ENCODE peak calls at places on chromosomes 16 and 17, in four cellular contexts. U is SK-N-SH, N is H1, D is K562. O is an unnamed sample.
A peak's percentile ranks its signal among the peaks of the same experiment; 100 is the strongest.

GRCh38 chr16:364091-364490 is 6.2 kb downstream of the MRPL28 start:
- DNase-seq in U (peak; percentile 57), D (no peak), N (no peak), O (no peak)

GRCh38 chr17:46878055-46878454 is 26.7 kb downstream of the WNT9B start:
- DNase-seq in D (no peak), N (no peak), U (no peak), O (no peak)

GRCh38 chr17:30203471-30203981 is 32.0 kb downstream of the SLC6A4 start:
- DNase-seq in D (peak; percentile 67), N (peak; percentile 56), U (peak; percentile 1), O (peak; percentile 49)

GRCh38 chr17:63478814-63479494 is 2.1 kb downstream of the ACE start:
- DNase-seq in U (peak; percentile 94), D (peak; percentile 92), N (peak; percentile 91), O (peak; percentile 92)

GRCh38 chr17:47404006-47404405 is 80.3 kb downstream of the EFCAB13 start:
- DNase-seq in U (no peak), D (no peak), N (no peak), O (no peak)

GRCh38 chr17:81535480-81536298 is 7.5 kb downstream of the FSCN2 start:
- DNase-seq in N (no peak), D (no peak), U (no peak), O (no peak)

GRCh38 chr17:29618272-29619065 is 4.2 kb downstream of the CORO6 start:
- DNase-seq in N (no peak), U (no peak), D (no peak), O (no peak)

GRCh38 chr16:61237804-61238485 is 798.3 kb downstream of the CDH8 start:
- DNase-seq in N (no peak), D (no peak), U (no peak), O (no peak)

GRCh38 chr17:62597920-62598319 is 29.6 kb upstream of the MRC2 start:
- DNase-seq in D (no peak), U (no peak), N (no peak), O (no peak)

GRCh38 chr17:28317965-28318758 is 838 bp upstream of the TMEM97 start:
- DNase-seq in D (peak; percentile 61), U (peak; percentile 71), N (peak; percentile 72), O (peak; percentile 44)

GRCh38 chr16:59121411-59121810 is 387.3 kb upstream of the GOT2 start:
- DNase-seq in U (no peak), D (no peak), N (no peak), O (no peak)

GRCh38 chr17:29068828-29069227 is 25.9 kb downstream of the PIPOX start:
- DNase-seq in D (no peak), N (no peak), U (no peak), O (no peak)

GRCh38 chr17:43914451-43914850 is 7.1 kb upstream of the MPP2 start:
- DNase-seq in N (no peak), U (no peak), D (no peak), O (no peak)

GRCh38 chr17:28041844-28042656 is 427 bp upstream of the NLK start:
- DNase-seq in N (peak; percentile 53), D (no peak), U (no peak), O (no peak)

GRCh38 chr16:83701494-83701893 is 106.3 kb upstream of the HSBP1 start:
- DNase-seq in D (peak; percentile 63), N (peak; percentile 92), U (no peak), O (peak; percentile 86)

GRCh38 chr17:81285179-81285878 is 9.8 kb downstream of the SLC38A10 start:
- DNase-seq in U (no peak), D (peak; percentile 78), N (no peak), O (no peak)

GRCh38 chr17:74435775-74436359 is 4.0 kb downstream of the GPRC5C start:
- DNase-seq in U (no peak), D (no peak), N (no peak), O (no peak)

GRCh38 chr16:1159973-1160772 is 7.3 kb downstream of the CACNA1H start:
- DNase-seq in U (peak; percentile 62), D (peak; percentile 34), N (no peak), O (peak; percentile 42)

GRCh38 chr17:82767041-82767754 is 15.3 kb downstream of the TBCD start:
- DNase-seq in N (peak; percentile 87), D (peak; percentile 59), U (peak; percentile 76), O (peak; percentile 79)

GRCh38 chr16:49857423-49858181 is 1.7 kb upstream of the ZNF423 start:
- DNase-seq in D (peak; percentile 74), N (peak; percentile 89), U (peak; percentile 86), O (peak; percentile 85)

GRCh38 chr17:58056476-58056875 is 26.7 kb upstream of the DYNLL2 start:
- DNase-seq in D (no peak), N (no peak), U (no peak), O (no peak)

GRCh38 chr16:56348168-56349085 is 76.9 kb downstream of the AMFR start:
- DNase-seq in U (no peak), D (no peak), N (no peak), O (no peak)

GRCh38 chr16:10150906-10151305 is 31.3 kb downstream of the GRIN2A start:
- DNase-seq in D (no peak), N (no peak), U (no peak), O (no peak)

GRCh38 chr16:11191665-11192064 is 64.3 kb downstream of the SOCS1 start:
- DNase-seq in U (no peak), N (no peak), D (no peak), O (no peak)

GRCh38 chr16:85618509-85618908 is 5.4 kb downstream of the GSE1 start:
- DNase-seq in U (no peak), N (no peak), D (no peak), O (no peak)

GRCh38 chr17:81667754-81668153 is 1.2 kb downstream of the CCDC137 start:
- DNase-seq in D (peak; percentile 80), N (no peak), U (peak; percentile 55), O (peak; percentile 68)

GRCh38 chr17:16269658-16270057 is 52.6 kb downstream of the PIGL start:
- DNase-seq in D (no peak), U (no peak), N (no peak), O (no peak)

GRCh38 chr16:56617212-56618085 is 8.1 kb upstream of the MT1E start:
- DNase-seq in D (no peak), U (no peak), N (peak; percentile 70), O (peak; percentile 66)

GRCh38 chr17:48278755-48279491 is 151.1 kb downstream of the SKAP1 start:
- DNase-seq in D (no peak), U (no peak), N (no peak), O (no peak)

GRCh38 chr17:63309021-63309420 is 137.1 kb downstream of the CYB561 start:
- DNase-seq in D (no peak), N (no peak), U (no peak), O (no peak)

GRCh38 chr17:34300652-34301390 is 15.3 kb downstream of the CCL11 start:
- DNase-seq in D (no peak), U (no peak), N (no peak), O (no peak)

DNA sequence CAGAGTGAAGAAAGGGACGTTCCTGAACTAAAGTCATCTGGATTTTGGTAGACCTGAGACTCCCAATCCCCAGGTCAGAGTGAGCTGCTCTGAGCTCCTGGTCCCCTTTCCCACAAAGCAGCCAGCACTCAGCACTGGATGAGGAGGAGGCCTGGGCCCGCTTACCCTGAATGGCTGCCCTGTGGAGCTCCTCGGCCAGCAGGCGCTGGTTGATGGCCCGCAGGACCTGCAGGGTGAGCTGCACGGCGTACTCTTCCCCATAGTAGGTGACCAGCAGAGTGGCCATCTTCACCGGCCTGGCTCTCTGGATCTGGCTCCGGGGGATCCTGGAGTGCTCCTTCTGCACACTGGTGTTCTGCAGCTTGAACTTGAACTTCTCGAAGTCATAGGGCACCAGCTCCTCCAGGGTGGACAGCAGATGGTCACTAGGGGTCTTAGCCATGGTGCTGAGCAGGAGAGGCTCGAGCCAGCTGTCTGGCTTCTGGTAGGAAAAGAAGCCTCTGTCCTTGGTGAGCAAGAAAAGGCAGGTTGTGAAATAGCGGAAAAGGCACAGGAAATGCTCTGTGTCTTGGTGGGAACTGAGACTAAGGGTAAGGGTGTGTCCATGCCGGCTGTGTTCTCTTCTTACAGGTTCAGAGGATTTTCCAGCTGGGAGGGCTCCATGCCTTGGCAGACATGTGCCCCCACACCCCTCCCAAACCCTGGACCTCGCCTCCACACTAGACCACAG is at the start of gene MEFV:
- DNase-seq in N (no peak), D (no peak), U (no peak), O (no peak)
- TF ChIP-seq TEAD4 in N (no peak), D (no peak), U (no peak), O (no peak)

GRCh38 chr17:4720787-4721186 is 10.4 kb downstream of the ARRB2 start:
- DNase-seq in D (no peak), U (no peak), N (no peak), O (no peak)
- TF ChIP-seq TEAD4 in D (no peak), U (no peak), N (no peak), O (no peak)

GRCh38 chr16:57618306-57619132 is 9.9 kb upstream of the ADGRG1 start:
- DNase-seq in D (no peak), N (peak; percentile 19), U (no peak), O (peak; percentile 6)
- TF ChIP-seq TEAD4 in D (no peak), N (no peak), U (no peak), O (no peak)

GRCh38 chr16:3904875-3905274 is 24.4 kb upstream of the CREBBP start:
- DNase-seq in D (no peak), U (no peak), N (no peak), O (no peak)
- TF ChIP-seq TEAD4 in D (no peak), U (no peak), N (no peak), O (no peak)

GRCh38 chr17:42361781-42362186 is 26.5 kb downstream of the STAT3 start:
- DNase-seq in D (no peak), U (no peak), N (no peak), O (no peak)
- TF ChIP-seq TEAD4 in D (no peak), U (no peak), N (no peak), O (no peak)

GRCh38 chr16:87308826-87309225 is 8.4 kb downstream of the C16orf95 start:
- DNase-seq in U (no peak), N (no peak), D (no peak), O (no peak)
- TF ChIP-seq TEAD4 in U (no peak), N (no peak), D (no peak), O (no peak)

GRCh38 chr17:79214459-79214858 is 139.8 kb downstream of the ENGASE start:
- DNase-seq in D (no peak), N (no peak), U (peak; percentile 92), O (no peak)
- TF ChIP-seq TEAD4 in D (no peak), N (no peak), U (no peak), O (no peak)

DNA sequence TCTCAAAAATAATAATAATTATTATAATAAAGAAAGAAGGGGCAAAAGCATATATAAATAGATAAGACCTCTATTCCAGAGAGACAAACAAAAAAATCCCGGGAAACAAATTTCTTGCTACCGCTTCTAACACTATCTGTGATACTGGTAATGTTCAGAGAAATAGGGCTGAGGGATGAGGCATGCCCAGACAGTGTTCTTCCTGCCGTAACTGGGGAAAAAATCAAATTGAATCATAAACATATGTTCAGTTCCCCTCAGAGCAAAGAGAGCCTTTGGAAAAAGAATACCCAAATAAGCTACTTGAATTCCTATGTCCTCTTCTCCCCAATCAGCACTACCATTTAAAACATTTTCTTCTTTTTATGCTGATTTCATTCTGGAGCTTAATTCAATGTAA is 688.0 kb downstream of the KCNJ2 start:
- DNase-seq in D (no peak), N (no peak), U (no peak), O (no peak)
- TF ChIP-seq TEAD4 in D (no peak), N (no peak), U (no peak), O (no peak)

DNA sequence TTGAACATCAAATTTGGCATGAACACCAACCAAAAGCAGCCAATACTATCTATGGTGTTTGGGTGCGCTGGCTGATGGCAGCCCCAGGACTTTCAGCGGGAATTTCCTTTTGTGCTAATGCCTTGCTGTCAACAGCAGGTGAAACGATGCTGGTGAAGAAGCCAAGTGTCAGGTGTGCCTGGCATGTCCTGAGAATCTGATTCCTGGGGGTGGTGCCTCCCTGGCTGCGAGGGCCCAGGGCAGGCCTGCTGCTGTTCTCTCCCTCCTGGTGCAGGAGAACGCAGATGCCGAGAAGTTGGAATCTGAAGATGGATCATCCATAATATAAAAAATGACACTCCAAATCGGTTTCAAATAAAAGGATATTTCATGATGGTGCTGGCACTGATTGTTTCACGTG is 62.0 kb upstream of the DNAJA2 start:
- DNase-seq in U (no peak), N (no peak), D (no peak), O (no peak)
- TF ChIP-seq TEAD4 in U (no peak), N (no peak), D (no peak), O (no peak)